ENCODE peak calls at places on chromosomes 16 and 17, in four cellular contexts. Z is GM12878, T is HepG2, G is K562. F is an unnamed sample.

GRCh38 chr16:66692341-66692740 is 4.2 kb downstream of the CMTM4 start:
- DNase-seq in Z (no peak), G (no peak), T (no peak), F (no peak)

GRCh38 chr16:88424536-88425230 is 28.4 kb upstream of the ZFPM1 start:
- DNase-seq in Z (no peak), T (no peak), G (no peak), F (no peak)

GRCh38 chr17:74779948-74780400 is 3.8 kb upstream of the NAT9 start:
- DNase-seq in T (no peak), Z (peak), G (no peak), F (no peak)

GRCh38 chr17:82970818-82971610 is 108.4 kb upstream of the METRNL start:
- DNase-seq in Z (no peak), G (no peak), T (no peak), F (no peak)

GRCh38 chr17:16911141-16911937 is 60.6 kb downstream of the TNFRSF13B start:
- DNase-seq in Z (no peak), G (no peak), T (no peak), F (no peak)

GRCh38 chr16:70740919-70741778 is 55.3 kb upstream of the MTSS2 start:
- DNase-seq in T (no peak), Z (no peak), G (no peak), F (no peak)

GRCh38 chr17:16866436-16866835 is 105.5 kb downstream of the TNFRSF13B start:
- DNase-seq in G (no peak), Z (no peak), T (no peak), F (no peak)

GRCh38 chr17:74110467-74110866 is 93.0 kb upstream of the RPL38 start:
- DNase-seq in G (no peak), T (peak), Z (no peak), F (no peak)

GRCh38 chr17:1067282-1067956 is 70.5 kb downstream of the TIMM22 start:
- DNase-seq in G (no peak), T (peak), Z (no peak), F (no peak)

GRCh38 chr16:725463-726187 is 618 bp downstream of the CCDC78 start:
- DNase-seq in G (no peak), T (no peak), Z (no peak), F (no peak)

GRCh38 chr16:84599528-84600202 is 18.2 kb downstream of the COTL1 start:
- DNase-seq in Z (no peak), T (peak), G (no peak), F (no peak)

GRCh38 chr17:31095239-31096105 is 695 bp downstream of the NF1 start:
- DNase-seq in G (peak), T (peak), Z (no peak), F (peak)

GRCh38 chr17:80789356-80789902 is 202.2 kb upstream of the CHMP6 start:
- DNase-seq in G (no peak), T (no peak), Z (peak), F (no peak)

GRCh38 chr17:72510454-72511016 is 389.7 kb downstream of the SOX9 start:
- DNase-seq in Z (peak), G (no peak), T (no peak), F (no peak)

GRCh38 chr16:22674832-22675191 is 139.2 kb upstream of the HS3ST2 start:
- DNase-seq in G (no peak), Z (no peak), T (no peak), F (no peak)

GRCh38 chr17:48310748-48311213 is 119.2 kb downstream of the SKAP1 start:
- DNase-seq in T (no peak), Z (no peak), G (peak), F (peak)

GRCh38 chr16:14527411-14528044 is 102.5 kb downstream of the PARN start:
- DNase-seq in T (no peak), Z (no peak), G (no peak), F (no peak)

GRCh38 chr16:27748868-27749546 is 199.1 kb downstream of the KATNIP start:
- DNase-seq in Z (peak), T (peak), G (peak), F (peak)
- TF ChIP-seq SP1 in Z (no peak), T (no peak), G (no peak), F (no peak)

GRCh38 chr16:74862743-74863244 is 88.2 kb upstream of the FA2H start:
- DNase-seq in Z (peak), T (peak), G (peak), F (peak)
- TF ChIP-seq FOXK2 in Z (no peak), T (no peak), G (no peak), F (no peak)

DNA sequence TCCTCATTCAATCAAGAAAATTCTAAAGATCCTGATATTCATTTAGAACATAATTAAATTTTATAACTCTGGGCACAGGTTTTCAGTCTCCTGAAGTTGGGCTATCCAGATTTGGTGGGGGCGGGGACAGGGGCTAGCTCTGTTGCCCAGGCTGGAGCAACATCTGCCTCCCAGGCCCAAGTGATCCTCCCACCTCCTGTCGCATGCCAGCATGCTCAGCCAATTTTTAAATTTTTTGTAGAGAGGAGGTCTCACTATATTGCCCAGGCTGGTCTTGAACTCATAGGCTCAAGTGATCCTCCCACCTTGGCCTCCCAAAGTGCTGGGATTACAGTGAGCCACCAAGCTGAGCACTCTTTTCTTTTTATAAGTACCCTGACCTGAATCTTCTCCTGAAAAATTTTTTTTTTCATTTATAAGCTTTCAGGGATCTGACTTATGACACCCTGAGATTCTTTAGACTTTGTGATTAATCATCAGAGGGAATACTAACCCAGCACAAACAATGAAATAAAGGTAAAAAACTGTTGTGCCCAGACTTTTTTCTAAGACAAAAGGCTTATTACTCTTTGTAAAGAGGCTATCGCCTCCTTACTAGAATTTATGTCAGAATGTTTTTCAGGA is 62.6 kb downstream of the TUBD1 start:
- DNase-seq in G (no peak), T (no peak), Z (no peak), F (no peak)
- TF ChIP-seq BHLHE40 in G (no peak), T (no peak), Z (no peak), F (no peak)

GRCh38 chr17:37064166-37064565 is 115.4 kb downstream of the AATF start:
- DNase-seq in G (no peak), Z (no peak), T (no peak), F (no peak)

GRCh38 chr17:37062036-37062435 is 113.3 kb downstream of the AATF start:
- DNase-seq in G (no peak), Z (no peak), T (no peak), F (no peak)

GRCh38 chr17:37060094-37060493 is 111.3 kb downstream of the AATF start:
- DNase-seq in T (no peak), Z (no peak), G (no peak), F (no peak)

GRCh38 chr17:37064956-37065355 is 116.2 kb downstream of the AATF start:
- DNase-seq in T (no peak), G (no peak), Z (no peak), F (no peak)

GRCh38 chr17:37060966-37061365 is 112.2 kb downstream of the AATF start:
- DNase-seq in Z (no peak), G (no peak), T (no peak), F (no peak)
- TF ChIP-seq SP1 in Z (no peak), G (no peak), T (no peak), F (no peak)

DNA sequence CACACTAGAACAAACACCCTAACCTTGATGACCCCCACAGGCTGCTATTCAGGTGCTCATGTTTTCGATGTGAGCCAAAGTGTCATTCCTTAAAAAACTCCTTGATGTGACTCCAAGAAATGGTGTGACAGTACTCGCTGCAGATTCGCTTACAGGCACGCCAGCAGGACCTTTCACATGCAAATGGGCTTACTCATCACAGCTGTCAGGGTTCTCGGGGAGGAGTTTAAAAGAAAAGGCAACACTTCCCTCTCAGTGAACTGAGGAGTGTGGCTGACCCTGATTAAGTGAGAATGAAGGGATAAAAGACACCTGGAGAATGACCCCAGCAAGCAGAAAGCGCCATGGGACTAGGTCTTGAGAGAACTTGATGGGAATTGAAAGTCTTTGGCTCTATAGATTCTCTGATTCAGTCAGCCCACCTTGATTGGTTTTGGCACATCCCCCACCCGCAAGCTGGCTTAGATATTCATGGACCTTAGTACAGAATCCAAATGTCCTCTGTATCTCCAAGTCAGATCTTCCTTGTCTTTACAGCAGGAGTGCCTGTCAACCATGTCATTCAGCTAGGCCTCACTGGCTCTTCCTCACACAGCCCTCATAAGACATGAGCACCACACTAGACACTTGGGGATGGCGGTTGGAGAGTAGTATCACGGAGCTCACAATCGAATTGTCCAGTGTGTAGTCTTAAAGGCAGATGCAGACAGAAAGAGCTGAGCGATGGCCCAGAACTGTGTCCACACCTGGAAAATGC is 82.6 kb downstream of the HIC1 start:
- DNase-seq in T (no peak), Z (peak), G (no peak), F (no peak)
- TF ChIP-seq FOXK2 in T (no peak), Z (no peak), G (no peak), F (no peak)

DNA sequence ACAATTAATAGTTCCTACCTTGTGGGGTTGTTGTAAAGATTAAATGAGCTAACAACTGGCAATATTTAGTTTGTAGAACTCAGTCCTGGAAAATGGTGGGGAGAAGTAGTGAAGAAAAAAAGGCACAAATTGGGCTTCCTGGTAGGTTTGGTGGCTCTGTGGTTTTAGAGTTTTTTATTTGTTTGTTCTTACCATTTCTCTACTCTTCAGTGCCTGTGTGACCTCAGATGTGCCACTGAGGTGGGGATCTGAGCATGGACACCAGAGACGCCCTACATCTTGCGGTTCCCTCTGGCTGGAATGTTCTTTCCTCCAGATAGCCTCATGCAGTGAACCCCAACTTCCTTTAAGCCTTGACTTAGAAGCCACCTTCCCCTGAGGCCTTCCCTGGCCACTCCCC is 7.7 kb downstream of the ZBTB4 start:
- DNase-seq in T (no peak), Z (no peak), G (no peak), F (no peak)
- TF ChIP-seq BHLHE40 in T (no peak), Z (no peak), G (no peak), F (no peak)

GRCh38 chr16:87133966-87134945 is 182.9 kb downstream of the C16orf95 start:
- DNase-seq in G (no peak), Z (no peak), T (no peak), F (no peak)
- TF ChIP-seq SP1 in G (no peak), Z (no peak), T (no peak), F (no peak)

F was measured in HEK293T.